ENCODE peak calls at places on chromosome 6, in ten cellular contexts. V, A, M, Q, N, T, K, S, O and L are unnamed samples.
A peak's percentile ranks its signal among the peaks of the same experiment; 100 is the strongest.

GRCh38 chr6:359261-360035 is 32.1 kb upstream of the IRF4 start:
- DNase-seq in S (no peak), V (no peak), M (no peak), A (no peak), K (no peak), N (no peak), Q (no peak), O (no peak), T (peak; percentile 57), L (no peak)

GRCh38 chr6:112343375-112343774 is 3.8 kb upstream of the RFPL4B start:
- DNase-seq in V (no peak), M (no peak), T (no peak), N (no peak), O (no peak), S (no peak), K (no peak), Q (no peak), A (no peak), L (no peak)

GRCh38 chr6:166305562-166306117 is 2.6 kb downstream of the PRR18 start:
- DNase-seq in K (no peak), S (no peak), A (no peak), O (no peak), V (no peak), Q (no peak), M (peak; percentile 69), N (no peak), T (no peak), L (no peak)

GRCh38 chr6:36962874-36963273 is 8.3 kb downstream of the PI16 start:
- DNase-seq in T (peak; percentile 84), M (peak; percentile 64), O (peak; percentile 96), K (peak; percentile 87), N (peak; percentile 73), S (peak; percentile 48), Q (no peak), A (no peak), V (no peak), L (no peak)

GRCh38 chr6:31770860-31771259 is 6.3 kb downstream of the VWA7 start:
- DNase-seq in Q (no peak), M (no peak), K (no peak), T (no peak), V (no peak), N (no peak), O (no peak), A (no peak), S (no peak), L (no peak)

GRCh38 chr6:75498862-75499261 is 5.3 kb upstream of the FILIP1 start:
- DNase-seq in Q (no peak), O (no peak), A (no peak), S (no peak), M (no peak), N (no peak), T (no peak), V (no peak), K (no peak), L (no peak)

GRCh38 chr6:113833537-113833936 is 23.6 kb upstream of the MARCKS start:
- DNase-seq in V (no peak), S (no peak), A (peak; percentile 26), M (no peak), T (no peak), Q (peak; percentile 32), O (no peak), N (no peak), K (no peak), L (no peak)

GRCh38 chr6:168440520-168441433 is at the start of gene SMOC2:
- DNase-seq in K (peak; percentile 2), O (no peak), A (no peak), S (no peak), N (peak; percentile 66), V (no peak), T (no peak), Q (no peak), M (peak; percentile 67), L (no peak)

GRCh38 chr6:12890171-12890790 is 173.7 kb downstream of the PHACTR1 start:
- DNase-seq in A (no peak), O (peak; percentile 53), V (no peak), Q (peak; percentile 40), T (no peak), K (peak; percentile 72), N (no peak), S (no peak), M (peak; percentile 56), L (no peak)

GRCh38 chr6:11722805-11723631 is 55.6 kb downstream of the ADTRP start:
- DNase-seq in T (no peak), N (no peak), S (no peak), V (no peak), K (no peak), O (no peak), M (no peak), A (no peak), Q (no peak), L (no peak)

GRCh38 chr6:134198093-134198492 is 119.8 kb downstream of the SGK1 start:
- DNase-seq in V (no peak), S (no peak), T (no peak), N (no peak), O (no peak), A (no peak), K (no peak), M (no peak), Q (peak; percentile 88), L (no peak)

GRCh38 chr6:163814494-163815364 is 400.2 kb downstream of the QKI start:
- DNase-seq in S (no peak), Q (peak; percentile 32), N (no peak), K (no peak), A (peak; percentile 81), O (no peak), V (no peak), M (no peak), T (no peak), L (no peak)

GRCh38 chr6:169086020-169086419 is 167.6 kb downstream of the THBS2 start:
- DNase-seq in Q (peak; percentile 61), K (no peak), A (no peak), T (no peak), M (no peak), V (no peak), O (peak; percentile 53), N (no peak), S (no peak), L (peak; percentile 56)

GRCh38 chr6:62367601-62368000 is 81.6 kb upstream of the KHDRBS2 start:
- DNase-seq in O (no peak), N (no peak), S (no peak), K (peak; percentile 80), V (no peak), A (no peak), Q (no peak), T (no peak), M (no peak), L (no peak)

GRCh38 chr6:158803733-158804143 is 15.4 kb downstream of the EZR start:
- DNase-seq in N (no peak), A (no peak), V (no peak), K (peak; percentile 73), O (peak; percentile 51), S (no peak), T (no peak), Q (peak; percentile 81), M (no peak), L (no peak)

GRCh38 chr6:14732226-14732844 is 513.5 kb upstream of the JARID2 start:
- DNase-seq in T (no peak), K (no peak), O (no peak), N (no peak), Q (no peak), S (no peak), V (no peak), M (no peak), A (no peak), L (no peak)

GRCh38 chr6:32539839-32540238 is 9.8 kb upstream of the HLA-DRB5 start:
- DNase-seq in O (no peak), T (no peak), N (no peak), Q (no peak), M (no peak), A (no peak), V (no peak), K (peak; percentile 60), S (no peak), L (no peak)

GRCh38 chr6:38012573-38012972 is 193.0 kb downstream of the ZFAND3 start:
- DNase-seq in V (peak; percentile 25), O (peak; percentile 54), N (no peak), T (no peak), A (peak; percentile 64), S (no peak), Q (peak; percentile 67), M (peak; percentile 60), K (peak; percentile 77), L (no peak)

GRCh38 chr6:139764498-139764986 is 390.1 kb upstream of the CITED2 start:
- DNase-seq in Q (peak; percentile 88), A (peak; percentile 88), T (no peak), V (peak; percentile 96), N (no peak), O (peak; percentile 96), M (no peak), S (no peak), K (no peak), L (peak; percentile 60)

DNA sequence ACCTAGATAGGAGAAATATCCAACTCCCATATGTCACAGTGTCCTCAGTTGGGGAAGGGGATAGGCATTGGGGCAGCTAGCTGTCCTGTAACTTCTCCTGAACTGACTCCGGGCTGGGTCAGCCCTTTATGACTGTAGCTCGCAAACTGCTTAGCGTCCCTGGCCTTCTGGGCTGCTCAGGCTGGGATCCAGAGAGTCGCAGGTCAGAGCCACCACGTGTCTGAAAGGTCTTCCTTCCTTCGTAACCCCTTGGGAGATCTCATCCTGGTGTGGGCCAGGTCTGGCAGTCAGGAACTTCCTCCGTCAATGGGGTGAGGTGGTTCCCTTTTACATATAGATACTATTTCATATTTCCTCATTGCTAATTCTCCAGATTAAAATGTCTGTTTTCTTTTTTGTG is 28.8 kb upstream of the HINT3 start:
- DNase-seq in T (no peak), V (no peak), O (no peak), Q (no peak), N (no peak), M (no peak), A (no peak), K (no peak), S (no peak), L (no peak)
- H3K27ac ChIP-seq in T (no peak overlapping the region), V (no peak overlapping the region), O (no peak overlapping the region), Q (no peak overlapping the region), N (no peak overlapping the region), M (no peak overlapping the region), A (no peak overlapping the region), K (no peak overlapping the region), S (no peak overlapping the region), L (no peak overlapping the region)

GRCh38 chr6:122751291-122751690 is 28.2 kb upstream of the FABP7 start:
- DNase-seq in Q (no peak), O (no peak), V (no peak), T (no peak), A (no peak), M (no peak), N (no peak), K (no peak), S (no peak), L (no peak)
- H3K27ac ChIP-seq in Q (no peak overlapping the region), O (no peak overlapping the region), V (no peak overlapping the region), T (no peak overlapping the region), A (no peak overlapping the region), M (no peak overlapping the region), N (no peak overlapping the region), K (no peak overlapping the region), S (peak overlapping the region; percentile 6), L (no peak overlapping the region)

GRCh38 chr6:162147805-162148204 is 579.8 kb downstream of the PRKN start:
- DNase-seq in Q (no peak), O (no peak), M (no peak), K (no peak), S (no peak), T (no peak), V (no peak), A (no peak), N (no peak), L (no peak)
- H3K27ac ChIP-seq in Q (no peak overlapping the region), O (no peak overlapping the region), M (no peak overlapping the region), K (no peak overlapping the region), S (no peak overlapping the region), T (no peak overlapping the region), V (no peak overlapping the region), A (no peak overlapping the region), N (no peak overlapping the region), L (no peak overlapping the region)

GRCh38 chr6:106102034-106102433 is 15.9 kb downstream of the PRDM1 start:
- DNase-seq in V (no peak), Q (no peak), S (no peak), M (no peak), N (no peak), K (no peak), O (no peak), T (no peak), A (no peak), L (no peak)
- H3K27ac ChIP-seq in V (no peak overlapping the region), Q (no peak overlapping the region), S (no peak overlapping the region), M (no peak overlapping the region), N (no peak overlapping the region), K (no peak overlapping the region), O (no peak overlapping the region), T (no peak overlapping the region), A (no peak overlapping the region), L (peak overlapping the region; percentile 97)